ENCODE peak calls at places on chromosome 4, in nine cellular contexts. T is cardiac fibroblast, N is left ventricle myocardium inferior, G is tibial nerve, R is fibroblast of pulmonary artery, K is coronary artery, C is thoracic aorta, H is spleen, O is tibial artery. P is an unnamed sample.
A peak's percentile ranks its signal among the peaks of the same experiment; 100 is the strongest.

GRCh38 chr4:57426779-57427395 is 316.7 kb upstream of the IGFBP7 start:
- DNase-seq in T (peak; percentile 82), N (peak; percentile 55), G (peak; percentile 60), R (peak; percentile 81), K (no peak), C (peak; percentile 6), H (no peak), O (peak; percentile 76), P (peak; percentile 79)

GRCh38 chr4:114156371-114156770 is 176.9 kb upstream of the ARSJ start:
- DNase-seq in T (no peak), N (no peak), G (no peak), R (no peak), K (no peak), C (no peak), H (no peak), O (no peak), P (no peak)

GRCh38 chr4:74158561-74159396 is 861 bp downstream of the MTHFD2L start:
- DNase-seq in T (peak; percentile 43), N (no peak), G (no peak), R (peak; percentile 61), K (no peak), C (no peak), H (no peak), O (no peak), P (peak; percentile 51)

GRCh38 chr4:73345399-73345975 is 58.6 kb upstream of the ALB start:
- DNase-seq in T (no peak), N (no peak), G (no peak), R (no peak), K (no peak), C (no peak), H (no peak), O (no peak), P (no peak)

GRCh38 chr4:73422458-73422752 is 13.6 kb upstream of the AFP start:
- DNase-seq in T (no peak), N (no peak), G (no peak), R (no peak), K (no peak), C (no peak), H (no peak), O (no peak), P (no peak)

GRCh38 chr4:136829298-136829697 is 703.0 kb downstream of the PCDH18 start:
- DNase-seq in T (no peak), N (no peak), G (no peak), R (no peak), K (no peak), C (no peak), H (no peak), O (no peak), P (no peak)

GRCh38 chr4:128528793-128529553 is 241.4 kb upstream of the PGRMC2 start:
- DNase-seq in T (peak; percentile 96), N (no peak), G (peak; percentile 31), R (peak; percentile 97), K (no peak), C (peak; percentile 55), H (no peak), O (no peak), P (peak; percentile 97)

GRCh38 chr4:168797176-168797575 is 212.9 kb downstream of the CBR4 start:
- DNase-seq in T (peak; percentile 77), N (no peak), G (no peak), R (peak; percentile 90), K (no peak), C (no peak), H (no peak), O (no peak), P (peak; percentile 83)

GRCh38 chr4:3868841-3869572 is 102.8 kb downstream of the ADRA2C start:
- DNase-seq in T (no peak), N (no peak), G (no peak), R (no peak), K (peak; percentile 63), C (no peak), H (peak; percentile 41), O (peak; percentile 57), P (no peak)

GRCh38 chr4:174156239-174156826 is 127.1 kb downstream of the FBXO8 start:
- DNase-seq in T (peak; percentile 79), N (no peak), G (no peak), R (peak; percentile 81), K (no peak), C (no peak), H (no peak), O (no peak), P (peak; percentile 81)

GRCh38 chr4:143643399-143643798 is 57.1 kb downstream of the FREM3 start:
- DNase-seq in T (no peak), N (no peak), G (no peak), R (no peak), K (no peak), C (no peak), H (no peak), O (no peak), P (no peak)

GRCh38 chr4:172857026-172857425 is 311.6 kb upstream of the GALNT7 start:
- DNase-seq in T (no peak), N (no peak), G (no peak), R (no peak), K (no peak), C (no peak), H (no peak), O (no peak), P (no peak)

DNA sequence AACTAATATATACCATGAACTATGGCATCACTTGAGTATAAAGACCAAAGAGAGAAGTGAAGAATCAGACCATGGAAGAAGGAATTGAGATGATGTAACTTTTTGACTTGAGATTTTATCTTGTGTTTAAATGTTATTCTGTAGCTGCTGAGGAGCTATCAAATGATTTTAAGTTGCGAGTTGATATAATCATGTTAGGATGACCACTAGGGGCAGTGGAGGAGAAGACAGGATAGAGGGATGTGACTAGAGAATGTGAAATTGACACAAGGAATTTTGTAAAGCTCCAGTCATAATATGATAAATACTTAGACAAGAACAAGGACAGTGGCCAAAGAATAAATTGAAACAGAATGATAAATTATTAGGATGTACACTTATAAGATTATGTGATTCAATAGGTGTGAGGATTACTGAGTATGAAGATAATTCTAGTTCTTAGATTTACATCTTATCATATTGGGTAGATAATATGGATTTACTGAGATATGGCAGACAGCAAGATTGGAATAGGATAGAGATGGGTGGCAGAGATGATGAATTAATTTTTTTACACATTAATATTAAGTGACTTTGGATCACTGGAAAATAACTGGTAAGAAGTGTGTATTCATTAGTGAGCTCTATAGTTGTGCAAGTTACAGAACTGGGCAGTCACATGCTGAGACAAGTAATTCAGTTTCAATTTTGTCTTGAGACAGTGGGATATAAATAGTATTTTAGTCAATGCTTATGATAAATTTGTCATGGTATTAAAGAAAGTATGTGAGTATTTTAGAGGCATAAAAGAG is 816.0 kb upstream of the PCDH10 start:
- DNase-seq in T (peak; percentile 11), N (no peak), G (no peak), R (peak; percentile 20), K (no peak), C (no peak), H (no peak), O (no peak), P (peak; percentile 12)
- TF ChIP-seq CTCF in T (no peak), N (no peak), G (no peak), R (peak; percentile 35), K (no peak), C (no peak), H (no peak), O (no peak), P (peak; percentile 25)

GRCh38 chr4:55348436-55348835 is 2.4 kb downstream of the SRD5A3 start:
- DNase-seq in T (no peak), N (no peak), G (no peak), R (no peak), K (no peak), C (no peak), H (no peak), O (no peak), P (peak; percentile 21)

GRCh38 chr4:55345980-55346850 is at the start of gene SRD5A3:
- DNase-seq in T (peak; percentile 83), N (peak; percentile 89), G (peak; percentile 74), R (peak; percentile 78), K (peak; percentile 88), C (peak; percentile 36), H (peak; percentile 97), O (peak; percentile 89), P (peak; percentile 73)

GRCh38 chr4:55345054-55345453 is 988 bp upstream of the SRD5A3 start:
- DNase-seq in T (no peak), N (no peak), G (no peak), R (no peak), K (no peak), C (no peak), H (no peak), O (no peak), P (no peak)

GRCh38 chr4:55346851-55347255 is 811 bp downstream of the SRD5A3 start:
- DNase-seq in T (no peak), N (no peak), G (no peak), R (no peak), K (no peak), C (no peak), H (peak; percentile 78), O (no peak), P (no peak)

GRCh38 chr4:55347610-55348228 is 1.7 kb downstream of the SRD5A3 start:
- DNase-seq in T (no peak), N (no peak), G (no peak), R (no peak), K (no peak), C (no peak), H (no peak), O (no peak), P (no peak)
- H3K4me3 ChIP-seq in T (peak overlapping the region; percentile 70), N (no peak overlapping the region), G (no peak overlapping the region), R (no peak overlapping the region), K (no peak overlapping the region), C (peak overlapping the region; percentile 97), H (no peak overlapping the region), O (no peak overlapping the region), P (no peak overlapping the region)

GRCh38 chr4:157885785-157886184 is 287.0 kb downstream of the GASK1B start:
- DNase-seq in T (no peak), N (no peak), G (no peak), R (no peak), K (no peak), C (no peak), H (no peak), O (no peak), P (no peak)

GRCh38 chr4:157886650-157887049 is 286.2 kb downstream of the GASK1B start:
- DNase-seq in T (no peak), N (no peak), G (no peak), R (no peak), K (no peak), C (no peak), H (no peak), O (no peak), P (no peak)

GRCh38 chr4:157887316-157887715 is 285.5 kb downstream of the GASK1B start:
- DNase-seq in T (no peak), N (no peak), G (no peak), R (no peak), K (no peak), C (no peak), H (no peak), O (no peak), P (no peak)

GRCh38 chr4:157888281-157888680 is 284.5 kb downstream of the GASK1B start:
- DNase-seq in T (no peak), N (no peak), G (no peak), R (no peak), K (no peak), C (no peak), H (no peak), O (no peak), P (no peak)
- TF ChIP-seq CTCF in T (no peak), N (no peak), G (no peak), R (no peak), K (no peak), C (no peak), H (no peak), O (no peak), P (no peak)

DNA sequence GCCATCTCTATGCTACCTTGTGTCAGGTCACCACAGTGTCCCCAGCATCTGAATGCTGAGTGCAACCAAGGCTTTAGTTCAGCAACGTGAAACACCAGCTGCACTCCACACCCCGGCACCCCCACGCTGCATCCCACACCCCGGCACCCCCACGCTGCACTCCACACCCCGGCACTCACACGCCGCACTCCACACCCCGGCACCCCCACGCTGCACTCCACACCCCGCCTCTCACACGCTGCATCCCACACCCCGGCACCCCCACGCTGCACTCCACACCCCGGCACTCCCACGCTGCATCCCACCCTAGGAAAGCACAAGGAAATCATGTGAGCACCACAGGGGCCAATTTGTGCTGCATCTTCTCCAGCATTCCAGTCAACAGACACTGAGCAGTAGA is 199.8 kb upstream of the FRG1 start:
- DNase-seq in T (no peak), N (no peak), G (no peak), R (no peak), K (no peak), C (no peak), H (no peak), O (no peak), P (no peak)
- H3K4me3 ChIP-seq in T (no peak overlapping the region), N (no peak overlapping the region), G (no peak overlapping the region), R (no peak overlapping the region), K (no peak overlapping the region), C (no peak overlapping the region), H (no peak overlapping the region), O (no peak overlapping the region), P (no peak overlapping the region)